ENCODE peak calls at places on chromosomes 3 and 15, in four cellular contexts. F, W, H and J are unnamed samples.

GRCh38 chr15:31607656-31608055 is 281.0 kb downstream of the KLF13 start:
- DNase-seq in W (no peak), H (no peak), F (no peak), J (no peak)

GRCh38 chr15:48177383-48177874 is 666 bp downstream of the MYEF2 start:
- DNase-seq in F (no peak), H (no peak), W (peak; percentile 59), J (peak; percentile 68)

GRCh38 chr3:101200461-101200860 is 119.9 kb downstream of the IMPG2 start:
- DNase-seq in F (no peak), W (no peak), H (no peak), J (no peak)

GRCh38 chr3:184465883-184466412 is 86.1 kb downstream of the CHRD start:
- DNase-seq in H (no peak), F (no peak), W (no peak), J (no peak)

GRCh38 chr3:183515968-183516851 is 39.3 kb downstream of the KLHL6 start:
- DNase-seq in F (no peak), W (peak; percentile 91), H (no peak), J (no peak)

GRCh38 chr15:73593278-73594074 is 39.7 kb downstream of the NPTN start:
- DNase-seq in W (no peak), H (no peak), F (no peak), J (no peak)

GRCh38 chr3:11195721-11196332 is 41.5 kb downstream of the HRH1 start:
- DNase-seq in W (peak; percentile 81), F (no peak), H (no peak), J (no peak)

GRCh38 chr3:73257186-73257585 is 195.7 kb downstream of the EBLN2 start:
- DNase-seq in H (no peak), F (no peak), W (no peak), J (no peak)

GRCh38 chr3:185688808-185689207 is 102.7 kb downstream of the SENP2 start:
- DNase-seq in F (no peak), W (no peak), H (no peak), J (peak; percentile 98)

GRCh38 chr3:144499346-144499745 is 527.7 kb downstream of the DIPK2A start:
- DNase-seq in W (peak; percentile 68), H (no peak), F (no peak), J (peak; percentile 5)

GRCh38 chr15:28191832-28192231 is 92.7 kb upstream of the OCA2 start:
- DNase-seq in W (no peak), H (peak; percentile 32), F (peak; percentile 8), J (peak; percentile 72)

GRCh38 chr3:126358038-126358815 is 1.0 kb upstream of the KLF15 start:
- DNase-seq in W (no peak), H (peak; percentile 45), F (peak; percentile 51), J (no peak)

GRCh38 chr3:43285644-43286043 is 696 bp upstream of the SNRK start:
- DNase-seq in F (peak; percentile 6), W (no peak), H (no peak), J (no peak)

GRCh38 chr15:30992073-30992363 is 590 bp upstream of the MTMR10 start:
- DNase-seq in H (no peak), W (no peak), F (no peak), J (no peak)

GRCh38 chr3:173238091-173238490 is 97.1 kb upstream of the SPATA16 start:
- DNase-seq in F (no peak), W (no peak), H (no peak), J (no peak)

GRCh38 chr3:34859741-34860140 is 779.6 kb upstream of the ARPP21 start:
- DNase-seq in H (no peak), W (no peak), F (no peak), J (no peak)

GRCh38 chr15:73804421-73804820 is 51.3 kb upstream of the INSYN1 start:
- DNase-seq in F (no peak), H (no peak), W (no peak), J (no peak)